ENCODE peak calls at places on chromosomes 3 and 15, in ten cellular contexts. Q, X, F, T, K, D, H, B, M and G are unnamed samples.

GRCh38 chr3:70856414-70857162 is 544.1 kb upstream of the MDFIC2 start:
- DNase-seq in F (no peak), K (no peak), Q (no peak), B (no peak), T (no peak), H (no peak), D (no peak), X (peak), M (no peak), G (no peak)

GRCh38 chr3:16884748-16885587 is at the start of gene PLCL2:
- DNase-seq in T (peak), D (peak), Q (peak), H (peak), M (peak), F (peak), K (no peak), X (peak), B (peak), G (peak)

GRCh38 chr3:16309558-16309957 is 44.5 kb downstream of the OXNAD1 start:
- DNase-seq in D (no peak), B (peak), T (peak), M (peak), F (no peak), Q (no peak), K (no peak), X (peak), H (no peak), G (peak)

GRCh38 chr15:54580643-54581042 is 602.4 kb downstream of the UNC13C start:
- DNase-seq in M (no peak), D (no peak), T (no peak), Q (no peak), B (no peak), X (no peak), F (no peak), K (no peak), H (no peak), G (no peak)

GRCh38 chr3:192850501-192850981 is 67.1 kb downstream of the MB21D2 start:
- DNase-seq in T (peak), X (peak), H (no peak), Q (no peak), M (peak), D (no peak), B (no peak), K (no peak), F (no peak), G (no peak)

GRCh38 chr3:55923626-55924025 is 436.5 kb upstream of the WNT5A start:
- DNase-seq in K (no peak), B (no peak), M (no peak), X (no peak), F (no peak), Q (no peak), T (no peak), D (no peak), H (no peak), G (no peak)

GRCh38 chr15:98649621-98649995 is 1.3 kb downstream of the IGF1R start:
- DNase-seq in F (no peak), K (no peak), Q (peak), T (no peak), X (no peak), B (peak), M (peak), H (peak), D (peak), G (peak)

GRCh38 chr3:156300373-156300772 is 180.0 kb downstream of the KCNAB1 start:
- DNase-seq in F (no peak), K (no peak), M (no peak), X (no peak), Q (no peak), T (no peak), D (no peak), H (no peak), B (no peak), G (no peak)

GRCh38 chr15:68643216-68643830 is 64.5 kb downstream of the CORO2B start:
- DNase-seq in Q (peak), K (no peak), M (no peak), H (no peak), F (no peak), T (no peak), B (no peak), X (no peak), D (no peak), G (no peak)

GRCh38 chr15:81575436-81576123 is 201.6 kb upstream of the TMC3 start:
- DNase-seq in B (no peak), Q (peak), D (peak), K (no peak), X (peak), H (no peak), F (no peak), T (no peak), M (no peak), G (no peak)

GRCh38 chr3:94187697-94188096 is 124.8 kb downstream of the NSUN3 start:
- DNase-seq in B (no peak), X (no peak), K (no peak), T (no peak), M (no peak), Q (no peak), H (no peak), D (no peak), F (no peak), G (no peak)

GRCh38 chr3:53809764-53810400 is 36.3 kb downstream of the CHDH start:
- DNase-seq in M (no peak), Q (no peak), F (no peak), T (no peak), B (no peak), D (no peak), H (no peak), X (no peak), K (no peak), G (no peak)